ENCODE peak calls at places on chromosomes 5 and 9, in ten cellular contexts. B is cardiac septum; U is effector memory CD8-positive, alpha-beta T cell; Q is AG08396; M is activated CD8-positive, alpha-beta memory T cell treated with anti-CD3 and anti-CD28 coated beads, Interleukin-2, amount 50 U/mL, for 4 hours; P is bronchial epithelial cell; N is stimulated activated CD4-positive, alpha-beta T cell treated with anti-CD3 and anti-CD28 coated beads, Interleukin-15, amount 100 ng/mL, for 24 hours; A is left ventricle myocardium superior; Z is SK-N-SH; L is left cardiac atrium. I is an unnamed sample.

GRCh38 chr5:139495644-139496435 is 13.3 kb upstream of the STING1 start:
- DNase-seq in A (no peak), Q (no peak), L (no peak), N (no peak), M (no peak), Z (no peak), B (no peak), P (peak), U (no peak), I (no peak)

GRCh38 chr5:134446938-134447337 is 35.3 kb upstream of the CDKN2AIPNL start:
- DNase-seq in B (no peak), P (no peak), U (no peak), Q (no peak), A (no peak), N (no peak), Z (no peak), L (no peak), M (no peak), I (no peak)

GRCh38 chr5:152170350-152170749 is 234.7 kb downstream of the NMUR2 start:
- DNase-seq in A (no peak), B (no peak), M (no peak), L (no peak), P (no peak), N (no peak), Z (no peak), U (no peak), Q (no peak), I (no peak)

GRCh38 chr5:133797167-133797566 is 171.3 kb downstream of the C5orf15 start:
- DNase-seq in U (no peak), B (no peak), L (no peak), N (no peak), A (no peak), Q (no peak), M (no peak), Z (no peak), P (no peak), I (no peak)

GRCh38 chr5:102722930-102723329 is 32.2 kb upstream of the PAM start:
- DNase-seq in Z (no peak), U (no peak), P (no peak), Q (peak), A (no peak), M (no peak), B (no peak), L (no peak), N (no peak), I (no peak)

GRCh38 chr5:154541553-154541952 is 63.5 kb upstream of the HAND1 start:
- DNase-seq in N (peak), L (no peak), A (no peak), P (no peak), B (no peak), M (no peak), Z (no peak), U (no peak), Q (no peak), I (no peak)

GRCh38 chr9:549425-549997 is 292.0 kb upstream of the DMRT1 start:
- DNase-seq in A (no peak), P (no peak), B (no peak), U (no peak), Z (no peak), Q (no peak), L (no peak), M (no peak), N (no peak), I (no peak)

GRCh38 chr5:82174128-82174918 is 103.8 kb downstream of the RPS23 start:
- DNase-seq in M (peak), N (peak), L (peak), B (no peak), Z (peak), A (peak), U (peak), P (peak), Q (peak), I (peak)

GRCh38 chr5:98468188-98468869 is 305.1 kb upstream of the RGMB start:
- DNase-seq in B (no peak), M (no peak), Q (peak), P (peak), U (no peak), N (no peak), L (no peak), A (no peak), Z (no peak), I (no peak)

GRCh38 chr5:16886366-16886736 is 49.7 kb downstream of the MYO10 start:
- DNase-seq in U (no peak), M (no peak), Q (peak), L (no peak), N (no peak), A (no peak), B (no peak), P (no peak), Z (no peak), I (no peak)

GRCh38 chr5:145835839-145836222 is 689 bp upstream of the PRELID2 start:
- DNase-seq in P (no peak), N (no peak), U (no peak), Z (peak), A (no peak), M (no peak), Q (no peak), B (no peak), L (no peak), I (no peak)

GRCh38 chr5:126366199-126366560 is 57.0 kb upstream of the GRAMD2B start:
- DNase-seq in L (no peak), N (no peak), U (no peak), Z (no peak), M (no peak), A (no peak), P (peak), Q (no peak), B (no peak), I (no peak)

GRCh38 chr5:135149956-135150723 is 116.1 kb upstream of the PITX1 start:
- DNase-seq in Q (no peak), M (no peak), L (no peak), B (no peak), Z (no peak), N (no peak), U (no peak), P (no peak), A (no peak), I (no peak)

GRCh38 chr5:76990899-76991475 is 38.1 kb downstream of the CRHBP start:
- DNase-seq in L (no peak), A (no peak), N (no peak), B (no peak), Q (no peak), M (no peak), U (no peak), P (no peak), Z (no peak), I (no peak)

GRCh38 chr5:2805080-2805479 is 53.6 kb upstream of the IRX2 start:
- DNase-seq in L (no peak), A (no peak), Z (no peak), N (no peak), Q (no peak), M (no peak), U (no peak), P (peak), B (no peak), I (no peak)

GRCh38 chr5:179196420-179197079 is 136.4 kb downstream of the ZNF354C start:
- DNase-seq in N (no peak), P (no peak), Q (no peak), B (no peak), Z (no peak), A (no peak), U (no peak), M (no peak), L (no peak), I (no peak)